ENCODE peak calls at places on chromosome 20, in ten cellular contexts. S is GM04503; I is stimulated activated CD8-positive, alpha-beta memory T cell treated with anti-CD3 and anti-CD28 coated beads, Interleukin-15, amount 100 ng/mL, for 24 hours; J is activated CD8-positive, alpha-beta memory T cell treated with anti-CD3 and anti-CD28 coated beads for 48 hours; V is NCI-H1092 treated with DMSO at 0.1 percent for 48 hours; T is EH; Y is stimulated activated naive CD4-positive, alpha-beta T cell; X is Caki2; D is CMK; L is heart right ventricle. E is an unnamed sample.

GRCh38 chr20:56636701-56637100 is 7.6 kb downstream of the TFAP2C start:
- DNase-seq in I (no peak), Y (no peak), X (peak; percentile 77), V (no peak), L (no peak), T (peak; percentile 96), S (peak; percentile 94), D (no peak), J (no peak), E (no peak)

GRCh38 chr20:39269031-39269461 is 306.9 kb downstream of the DHX35 start:
- DNase-seq in X (peak; percentile 17), D (no peak), I (peak; percentile 11), Y (no peak), T (peak; percentile 30), L (peak; percentile 54), J (peak; percentile 5), S (no peak), V (peak; percentile 37), E (no peak)

GRCh38 chr20:53642196-53643030 is 48.8 kb upstream of the ZNF217 start:
- DNase-seq in X (no peak), D (peak; percentile 50), Y (peak; percentile 71), L (no peak), V (no peak), T (peak; percentile 77), I (no peak), J (no peak), S (no peak), E (peak; percentile 24)

GRCh38 chr20:56431451-56431850 is 19.4 kb downstream of the CASS4 start:
- DNase-seq in T (no peak), Y (no peak), X (no peak), D (no peak), I (no peak), J (no peak), V (no peak), L (no peak), S (no peak), E (no peak)

GRCh38 chr20:57224641-57225138 is 41.8 kb downstream of the BMP7 start:
- DNase-seq in D (no peak), S (no peak), Y (no peak), V (no peak), J (no peak), X (no peak), T (peak; percentile 65), I (no peak), L (no peak), E (no peak)

GRCh38 chr20:38181207-38181693 is 16.2 kb upstream of the TGM2 start:
- DNase-seq in S (no peak), D (no peak), V (no peak), J (no peak), Y (no peak), I (no peak), X (peak; percentile 91), L (no peak), T (peak; percentile 65), E (no peak)

GRCh38 chr20:19947611-19948264 is 69.4 kb upstream of the NAA20 start:
- DNase-seq in D (no peak), I (no peak), Y (no peak), V (no peak), S (no peak), X (no peak), L (no peak), J (no peak), T (peak; percentile 43), E (no peak)

GRCh38 chr20:62359491-62360121 is 7.5 kb downstream of the LAMA5 start:
- DNase-seq in L (peak; percentile 65), I (no peak), S (no peak), Y (no peak), D (no peak), T (no peak), V (no peak), X (no peak), J (no peak), E (no peak)

GRCh38 chr20:49501917-49502316 is 19.4 kb upstream of the KCNB1 start:
- DNase-seq in Y (no peak), T (peak; percentile 47), I (no peak), D (no peak), S (no peak), J (no peak), L (no peak), X (peak; percentile 31), V (no peak), E (no peak)

GRCh38 chr20:60050193-60050960 is 92.2 kb downstream of the CDH26 start:
- DNase-seq in I (no peak), D (no peak), X (no peak), S (no peak), L (no peak), V (no peak), Y (no peak), J (no peak), T (no peak), E (no peak)

GRCh38 chr20:38825901-38826625 is 20.6 kb downstream of the PPP1R16B start:
- DNase-seq in J (no peak), V (peak; percentile 53), T (peak; percentile 46), Y (no peak), X (peak; percentile 61), I (no peak), S (peak; percentile 19), L (no peak), D (no peak), E (no peak)

GRCh38 chr20:3811421-3812258 is 8.7 kb upstream of the AP5S1 start:
- DNase-seq in X (peak; percentile 100), Y (peak; percentile 89), D (peak; percentile 72), V (peak; percentile 95), S (peak; percentile 95), L (peak; percentile 99), I (peak; percentile 76), T (peak; percentile 99), J (peak; percentile 66), E (peak; percentile 90)

GRCh38 chr20:62602550-62602949 is 39.8 kb upstream of the SLCO4A1 start:
- DNase-seq in I (no peak), T (no peak), J (no peak), S (no peak), D (peak; percentile 67), X (peak; percentile 40), V (peak; percentile 20), Y (peak; percentile 22), L (no peak), E (peak; percentile 51)

GRCh38 chr20:44460795-44461141 is 14.9 kb upstream of the TTPAL start:
- DNase-seq in Y (peak; percentile 10), X (peak; percentile 26), S (no peak), D (no peak), V (peak; percentile 69), J (no peak), T (peak; percentile 44), L (no peak), I (no peak), E (no peak)

GRCh38 chr20:41475507-41475906 is 108.9 kb upstream of the EMILIN3 start:
- DNase-seq in V (peak; percentile 72), Y (no peak), J (no peak), I (no peak), L (no peak), S (no peak), T (peak; percentile 28), X (no peak), D (no peak), E (no peak)

GRCh38 chr20:49325981-49326380 is 48.1 kb upstream of the ZNFX1 start:
- DNase-seq in S (peak; percentile 63), D (no peak), J (no peak), T (peak; percentile 72), V (no peak), X (no peak), L (no peak), Y (no peak), I (no peak), E (no peak)

GRCh38 chr20:19817017-19817416 is 59.0 kb downstream of the RIN2 start:
- DNase-seq in Y (no peak), J (no peak), V (no peak), S (peak; percentile 79), I (no peak), T (peak; percentile 85), L (no peak), X (peak; percentile 20), D (no peak), E (no peak)

GRCh38 chr20:17794400-17794799 is 94.6 kb downstream of the BANF2 start:
- DNase-seq in D (no peak), L (no peak), J (no peak), S (no peak), I (no peak), Y (no peak), X (no peak), T (no peak), V (no peak), E (no peak)

GRCh38 chr20:43404880-43405279 is 52.8 kb upstream of the SRSF6 start:
- DNase-seq in S (no peak), D (no peak), I (no peak), L (no peak), X (no peak), J (no peak), Y (no peak), T (peak; percentile 13), V (no peak), E (no peak)

GRCh38 chr20:50713677-50714101 is 17.7 kb upstream of the PARD6B start:
- DNase-seq in X (no peak), Y (no peak), I (no peak), D (no peak), T (peak; percentile 52), V (no peak), J (no peak), L (no peak), S (no peak), E (no peak)

GRCh38 chr20:19915111-19915798 is 101.9 kb upstream of the NAA20 start:
- DNase-seq in X (no peak), V (no peak), L (no peak), Y (no peak), D (no peak), S (no peak), J (no peak), T (no peak), I (no peak), E (no peak)

GRCh38 chr20:45156728-45157127 is 18.0 kb upstream of the PI3 start:
- DNase-seq in Y (no peak), V (no peak), L (no peak), T (no peak), D (no peak), J (no peak), X (no peak), S (no peak), I (no peak), E (no peak)

GRCh38 chr20:34693414-34693813 is 10.7 kb upstream of the TP53INP2 start:
- DNase-seq in Y (no peak), I (no peak), T (no peak), D (no peak), J (no peak), L (no peak), S (no peak), V (no peak), X (no peak), E (no peak)

GRCh38 chr20:62744761-62745160 is 36.1 kb downstream of the NTSR1 start:
- DNase-seq in I (no peak), T (no peak), V (no peak), S (no peak), X (no peak), Y (no peak), J (no peak), D (no peak), L (peak; percentile 1), E (no peak)

GRCh38 chr20:18496042-18496441 is 983 bp downstream of the RBBP9 start:
- DNase-seq in J (no peak), V (no peak), D (no peak), T (no peak), L (no peak), X (no peak), I (no peak), S (no peak), Y (no peak), E (no peak)

GRCh38 chr20:1845701-1846100 is 49.5 kb upstream of the SIRPA start:
- DNase-seq in D (no peak), V (no peak), Y (no peak), J (no peak), L (no peak), X (no peak), T (no peak), S (no peak), I (no peak), E (no peak)

GRCh38 chr20:48364688-48365421 is 462.9 kb downstream of the PREX1 start:
- DNase-seq in I (no peak), V (no peak), D (no peak), X (no peak), L (no peak), J (no peak), Y (no peak), T (no peak), S (no peak), E (no peak)

GRCh38 chr20:45867811-45868176 is 10.4 kb downstream of the ZSWIM3 start:
- DNase-seq in V (no peak), Y (no peak), X (peak; percentile 36), L (no peak), D (no peak), I (no peak), S (peak; percentile 66), T (peak; percentile 83), J (no peak), E (no peak)

E was measured in T-cell.